ENCODE peak calls at places on chromosomes 7 and 10, in four cellular contexts. One of them, this sample, is unnamed.
A peak's percentile ranks its signal among the peaks of the same experiment; 100 is the strongest.

GRCh38 chr10:5033061-5033770 is 29.6 kb upstream of the AKR1C2 start:
- DNase-seq in effector CD8-positive, alpha-beta T cell: no peak
- DNase-seq in Calu3: no peak
- DNase-seq in cardiac muscle cell: no peak
- DNase-seq in this sample: peak; percentile 54

GRCh38 chr10:1240341-1240775 is 184.2 kb downstream of the WDR37 start:
- DNase-seq in cardiac muscle cell: no peak
- DNase-seq in effector CD8-positive, alpha-beta T cell: no peak
- DNase-seq in Calu3: no peak
- DNase-seq in this sample: no peak

GRCh38 chr10:128063736-128064614 is 62.2 kb downstream of the MKI67 start:
- DNase-seq in Calu3: no peak
- DNase-seq in cardiac muscle cell: no peak
- DNase-seq in effector CD8-positive, alpha-beta T cell: no peak
- DNase-seq in this sample: no peak

GRCh38 chr7:39624202-39624807 is 933 bp downstream of the RALA start:
- DNase-seq in cardiac muscle cell: no peak
- DNase-seq in effector CD8-positive, alpha-beta T cell: no peak
- DNase-seq in Calu3: peak; percentile 33
- DNase-seq in this sample: no peak

GRCh38 chr7:38839846-38840245 is 69.1 kb downstream of the VPS41 start:
- DNase-seq in Calu3: no peak
- DNase-seq in effector CD8-positive, alpha-beta T cell: no peak
- DNase-seq in cardiac muscle cell: peak; percentile 12
- DNase-seq in this sample: no peak

GRCh38 chr7:151045262-151045661 is 3.1 kb upstream of the ASIC3 start:
- DNase-seq in Calu3: no peak
- DNase-seq in effector CD8-positive, alpha-beta T cell: no peak
- DNase-seq in cardiac muscle cell: no peak
- DNase-seq in this sample: no peak

GRCh38 chr10:1938317-1938716 is 201.0 kb upstream of the ADARB2 start:
- DNase-seq in cardiac muscle cell: no peak
- DNase-seq in effector CD8-positive, alpha-beta T cell: peak; percentile 42
- DNase-seq in Calu3: no peak
- DNase-seq in this sample: no peak

GRCh38 chr7:104855826-104856225 is 158.2 kb upstream of the KMT2E start:
- DNase-seq in effector CD8-positive, alpha-beta T cell: no peak
- DNase-seq in Calu3: no peak
- DNase-seq in cardiac muscle cell: no peak
- DNase-seq in this sample: no peak

GRCh38 chr10:22505923-22506685 is 160.8 kb downstream of the SPAG6 start:
- DNase-seq in cardiac muscle cell: no peak
- DNase-seq in effector CD8-positive, alpha-beta T cell: no peak
- DNase-seq in Calu3: no peak
- DNase-seq in this sample: no peak

GRCh38 chr7:28726563-28726962 is 231.6 kb downstream of the TRIL start:
- DNase-seq in effector CD8-positive, alpha-beta T cell: no peak
- DNase-seq in Calu3: no peak
- DNase-seq in cardiac muscle cell: no peak
- DNase-seq in this sample: no peak

GRCh38 chr10:34437897-34438296 is 377.2 kb downstream of the PARD3 start:
- DNase-seq in effector CD8-positive, alpha-beta T cell: no peak
- DNase-seq in cardiac muscle cell: peak; percentile 8
- DNase-seq in Calu3: no peak
- DNase-seq in this sample: no peak

GRCh38 chr10:85528318-85528652 is 838.3 kb downstream of the GRID1 start:
- DNase-seq in Calu3: no peak
- DNase-seq in effector CD8-positive, alpha-beta T cell: no peak
- DNase-seq in cardiac muscle cell: no peak
- DNase-seq in this sample: no peak

GRCh38 chr7:153887756-153888591 is 164.2 kb upstream of the DPP6 start:
- DNase-seq in cardiac muscle cell: peak; percentile 8
- DNase-seq in Calu3: no peak
- DNase-seq in effector CD8-positive, alpha-beta T cell: no peak
- DNase-seq in this sample: no peak

GRCh38 chr10:117360994-117361667 is 14.1 kb downstream of the PDZD8 start:
- DNase-seq in cardiac muscle cell: no peak
- DNase-seq in effector CD8-positive, alpha-beta T cell: no peak
- DNase-seq in Calu3: no peak
- DNase-seq in this sample: no peak

GRCh38 chr7:33299425-33299824 is 170.1 kb downstream of the BBS9 start:
- DNase-seq in cardiac muscle cell: no peak
- DNase-seq in Calu3: no peak
- DNase-seq in effector CD8-positive, alpha-beta T cell: no peak
- DNase-seq in this sample: no peak

GRCh38 chr10:61752111-61753011 is 89.6 kb downstream of the CABCOCO1 start:
- DNase-seq in cardiac muscle cell: no peak
- DNase-seq in effector CD8-positive, alpha-beta T cell: no peak
- DNase-seq in Calu3: peak; percentile 60
- DNase-seq in this sample: no peak

GRCh38 chr10:83218205-83218604 is 921.1 kb upstream of the GHITM start:
- DNase-seq in cardiac muscle cell: no peak
- DNase-seq in Calu3: no peak
- DNase-seq in effector CD8-positive, alpha-beta T cell: no peak
- DNase-seq in this sample: no peak

GRCh38 chr7:12093365-12093764 is 117.7 kb upstream of the TMEM106B start:
- DNase-seq in effector CD8-positive, alpha-beta T cell: no peak
- DNase-seq in Calu3: no peak
- DNase-seq in cardiac muscle cell: no peak
- DNase-seq in this sample: no peak

GRCh38 chr7:108455833-108456677 is at the start of gene NRCAM:
- DNase-seq in cardiac muscle cell: peak; percentile 85
- DNase-seq in Calu3: peak; percentile 64
- DNase-seq in effector CD8-positive, alpha-beta T cell: peak; percentile 64
- DNase-seq in this sample: no peak

This sample was measured in brain pericyte.